ENCODE peak calls at places on chromosomes 4 and X, in five cellular contexts. N, F, S, O and T are unnamed samples.

GRCh38 chrX:150790021-150790420 is 96.8 kb downstream of the MTMR1 start:
- DNase-seq in N (no peak), F (no peak), S (no peak), O (no peak), T (no peak)

GRCh38 chr4:75639124-75639695 is 8.9 kb upstream of the CDKL2 start:
- DNase-seq in N (no peak), F (no peak), S (no peak), O (no peak), T (no peak)

GRCh38 chrX:153878969-153879653 is 6.9 kb downstream of the L1CAM start:
- DNase-seq in N (peak; percentile 81), F (no peak), S (no peak), O (no peak), T (no peak)

GRCh38 chrX:17242470-17242869 is 132.5 kb upstream of the NHS start:
- DNase-seq in N (peak; percentile 57), F (peak; percentile 43), S (no peak), O (peak; percentile 10), T (peak; percentile 45)

GRCh38 chrX:135477576-135477975 is 42.9 kb upstream of the INTS6L start:
- DNase-seq in N (peak; percentile 20), F (peak; percentile 28), S (no peak), O (peak; percentile 33), T (peak; percentile 64)

GRCh38 chrX:110086916-110087484 is 84.1 kb downstream of the TMEM164 start:
- DNase-seq in N (no peak), F (peak; percentile 23), S (no peak), O (peak; percentile 12), T (no peak)

GRCh38 chr4:113673450-113673849 is 88.1 kb downstream of the CAMK2D start:
- DNase-seq in N (no peak), F (no peak), S (no peak), O (no peak), T (no peak)

GRCh38 chrX:82816572-82816971 is 691.5 kb upstream of the POU3F4 start:
- DNase-seq in N (no peak), F (no peak), S (no peak), O (no peak), T (no peak)

GRCh38 chr4:142248946-142249345 is 597.2 kb downstream of the INPP4B start:
- DNase-seq in N (no peak), F (no peak), S (no peak), O (no peak), T (no peak)

GRCh38 chr4:39255266-39255665 is 72.9 kb downstream of the WDR19 start:
- DNase-seq in N (no peak), F (peak; percentile 15), S (no peak), O (peak; percentile 7), T (no peak)

GRCh38 chr4:15451866-15452765 is 17.6 kb upstream of the CC2D2A start:
- DNase-seq in N (no peak), F (no peak), S (no peak), O (no peak), T (no peak)

GRCh38 chr4:16443504-16444088 is 217.3 kb upstream of the TAPT1 start:
- DNase-seq in N (peak; percentile 36), F (peak; percentile 34), S (no peak), O (peak; percentile 30), T (peak; percentile 47)

GRCh38 chr4:83257811-83258210 is 26.8 kb downstream of the COQ2 start:
- DNase-seq in N (no peak), F (no peak), S (no peak), O (no peak), T (no peak)

GRCh38 chrX:68443155-68443868 is 10.0 kb upstream of the OPHN1 start:
- DNase-seq in N (no peak), F (no peak), S (peak; percentile 9), O (peak; percentile 6), T (no peak)

GRCh38 chr4:139099366-139099982 is 77.5 kb downstream of the ELF2 start:
- DNase-seq in N (peak; percentile 76), F (peak; percentile 72), S (peak; percentile 45), O (peak; percentile 82), T (peak; percentile 69)

GRCh38 chr4:2081540-2081939 is 22.4 kb downstream of the NAT8L start:
- DNase-seq in N (no peak), F (no peak), S (no peak), O (no peak), T (no peak)

GRCh38 chrX:118823263-118824172 is at the start of gene ZCCHC12:
- DNase-seq in N (peak; percentile 77), F (peak; percentile 80), S (no peak), O (peak; percentile 18), T (peak; percentile 91)

GRCh38 chr4:66927937-66928336 is 617.4 kb downstream of the CENPC start:
- DNase-seq in N (no peak), F (no peak), S (no peak), O (no peak), T (no peak)

GRCh38 chr4:37892641-37893040 is 1.8 kb downstream of the TBC1D1 start:
- DNase-seq in N (no peak), F (no peak), S (peak; percentile 61), O (no peak), T (no peak)

GRCh38 chr4:183348706-183349659 is 26.8 kb upstream of the CLDN24 start:
- DNase-seq in N (no peak), F (peak; percentile 64), S (no peak), O (no peak), T (no peak)

GRCh38 chrX:136528645-136529315 is 3.2 kb upstream of the VGLL1 start:
- DNase-seq in N (no peak), F (peak; percentile 33), S (no peak), O (no peak), T (peak; percentile 42)

GRCh38 chr4:121712783-121713182 is 16.0 kb upstream of the ANXA5 start:
- DNase-seq in N (no peak), F (no peak), S (no peak), O (no peak), T (no peak)

GRCh38 chr4:121714548-121714947 is 17.8 kb upstream of the ANXA5 start:
- DNase-seq in N (no peak), F (no peak), S (no peak), O (no peak), T (no peak)

GRCh38 chr4:121712001-121712655 is 15.3 kb upstream of the ANXA5 start:
- DNase-seq in N (no peak), F (no peak), S (no peak), O (no peak), T (no peak)

GRCh38 chr4:121709766-121710405 is 13.1 kb upstream of the ANXA5 start:
- DNase-seq in N (no peak), F (no peak), S (no peak), O (no peak), T (no peak)

DNA sequence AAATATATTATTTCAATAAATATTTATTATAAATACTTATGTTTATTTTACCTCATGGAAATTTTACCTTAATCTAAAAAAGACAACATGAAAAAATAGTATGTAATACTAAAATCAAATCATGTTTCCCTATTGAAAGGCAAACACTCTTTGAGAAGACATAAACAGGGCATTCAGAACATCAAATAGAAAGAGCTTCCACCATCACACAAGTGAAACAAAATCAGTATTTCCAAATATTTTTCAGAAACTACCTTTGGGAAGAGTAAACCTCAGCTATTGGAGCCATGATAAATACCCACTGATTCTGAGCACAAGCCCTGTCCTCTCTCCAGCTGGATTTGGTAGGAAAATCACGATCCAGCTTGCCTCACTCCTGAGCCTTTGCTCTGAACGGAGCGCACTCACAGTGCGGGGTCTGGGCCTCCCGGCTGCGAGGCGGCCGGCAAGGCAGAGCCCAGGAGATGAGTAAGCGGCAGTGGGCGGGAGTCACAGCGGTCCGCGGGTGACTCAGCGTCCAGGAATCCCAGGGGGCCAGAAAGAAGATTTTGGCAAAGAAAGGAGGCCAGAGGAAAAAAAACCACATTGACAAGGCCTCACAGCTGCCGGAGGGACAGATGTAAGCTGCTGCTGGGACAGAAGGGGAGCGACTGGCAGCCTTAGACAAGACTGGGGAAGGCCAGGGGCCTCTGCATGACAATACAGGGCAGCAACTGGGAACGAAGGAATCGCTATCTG is 14.7 kb upstream of the ANXA5 start:
- DNase-seq in N (peak; percentile 65), F (peak; percentile 64), S (no peak), O (peak; percentile 70), T (peak; percentile 77)
- TF ChIP-seq FOXM1 in N (no peak), F (no peak), S (no peak), O (no peak), T (no peak)

GRCh38 chr4:140308366-140309123 is 64.9 kb upstream of the SCOC start:
- DNase-seq in N (no peak), F (no peak), S (no peak), O (no peak), T (no peak)

GRCh38 chr4:140300271-140300970 is 73.0 kb upstream of the SCOC start:
- DNase-seq in N (no peak), F (no peak), S (no peak), O (no peak), T (no peak)

GRCh38 chr4:140302151-140302859 is 71.1 kb upstream of the SCOC start:
- DNase-seq in N (no peak), F (no peak), S (no peak), O (no peak), T (no peak)

GRCh38 chr4:140309124-140309870 is 64.1 kb upstream of the SCOC start:
- DNase-seq in N (no peak), F (no peak), S (no peak), O (no peak), T (no peak)

GRCh38 chr4:140305053-140305452 is 68.4 kb upstream of the SCOC start:
- DNase-seq in N (no peak), F (no peak), S (no peak), O (no peak), T (no peak)
- TF ChIP-seq FOXM1 in N (no peak), F (no peak), S (no peak), O (no peak), T (no peak)

DNA sequence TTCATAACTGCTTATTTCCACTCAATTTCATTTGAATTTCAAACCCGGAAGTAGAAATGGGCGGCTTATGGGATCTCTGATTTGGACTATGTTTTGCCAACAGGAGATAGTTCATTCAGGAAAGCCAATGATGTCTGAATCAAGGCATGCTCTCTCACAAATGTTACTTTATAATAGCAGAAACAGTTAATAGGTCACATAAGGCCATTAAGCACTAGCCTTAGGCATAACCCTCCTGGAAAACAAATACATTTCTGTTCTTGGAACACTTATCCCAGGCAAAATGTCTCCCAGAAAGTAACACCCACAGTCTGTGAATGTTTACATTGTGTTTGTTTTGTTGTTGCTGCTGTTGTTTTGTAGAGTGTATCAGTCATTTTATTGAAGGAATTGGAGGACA is 1347.2 kb upstream of the PCDH7 start:
- DNase-seq in N (no peak), F (no peak), S (no peak), O (no peak), T (no peak)
- TF ChIP-seq FOXM1 in N (no peak), F (no peak), S (no peak), O (no peak), T (no peak)

DNA sequence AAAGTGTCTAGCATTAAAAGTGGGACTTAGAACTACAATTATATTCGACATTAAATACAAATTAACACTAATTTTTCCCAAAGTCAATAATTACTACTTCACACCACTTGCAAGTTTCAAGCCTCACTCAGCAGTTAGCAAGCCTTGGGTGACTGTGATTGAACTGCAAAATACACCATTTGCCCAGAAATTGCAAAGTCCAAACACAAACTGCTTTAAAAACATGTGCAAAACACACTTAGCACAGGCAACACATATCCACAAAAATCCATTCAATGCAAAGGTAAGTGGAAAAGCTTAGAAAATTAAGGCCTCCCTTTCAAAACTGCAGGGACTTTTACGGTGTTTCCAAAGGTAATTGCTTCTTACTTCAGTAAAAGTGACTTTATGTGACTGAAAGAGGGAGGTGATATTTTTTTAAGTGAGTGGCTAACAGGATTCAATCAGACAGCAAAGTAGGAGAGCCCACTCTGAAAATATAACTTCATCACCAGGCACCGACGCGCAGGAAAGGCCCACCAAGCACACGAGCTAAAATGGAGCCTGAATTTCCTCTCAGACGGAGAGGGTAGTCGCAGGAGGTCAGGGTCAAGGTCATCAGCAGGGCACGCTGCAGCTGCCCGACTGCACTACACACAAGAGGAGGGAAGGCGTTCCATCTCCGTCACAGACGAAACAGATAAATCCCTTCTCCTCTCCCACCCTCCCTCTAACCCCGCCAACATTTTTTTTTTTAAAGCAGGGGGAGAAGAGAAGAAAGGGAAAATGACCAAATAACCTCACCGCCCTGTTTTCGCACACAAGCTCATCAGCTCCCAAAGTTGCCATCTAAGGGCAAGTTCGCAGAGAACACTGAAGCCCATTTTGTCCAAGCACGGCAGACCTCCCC is 3.1 kb downstream of the ZNF827 start:
- DNase-seq in N (peak; percentile 50), F (no peak), S (peak; percentile 48), O (peak; percentile 61), T (peak; percentile 12)
- TF ChIP-seq FOXM1 in N (no peak), F (no peak), S (no peak), O (no peak), T (no peak)